ENCODE peak calls at places on chromosomes 1 and 21, in ten cellular contexts. O is vagina, L is tibial artery, B is upper lobe of right lung, T is transverse colon, J is left lung, U is A549, N is body of pancreas, C is mesendoderm, H is Karpas-422. I is an unnamed sample. For H3K4me1, the result is how much of the 10 kb centered on the place peaks cover.

GRCh38 chr21:44530221-44530902 is 9.6 kb downstream of the KRTAP10-1 start:
- DNase-seq in N (no peak), H (no peak), T (no peak), C (no peak), B (no peak), U (no peak), L (no peak), J (no peak), O (no peak), I (no peak)

GRCh38 chr1:147599362-147600118 is 58.2 kb downstream of the BCL9 start:
- DNase-seq in T (peak), N (peak), H (peak), O (peak), C (peak), L (peak), U (peak), J (peak), B (peak), I (peak)

GRCh38 chr1:225896937-225897549 is 8.1 kb upstream of the LEFTY1 start:
- DNase-seq in H (no peak), N (peak), O (no peak), U (peak), L (no peak), B (no peak), J (no peak), C (peak), T (peak), I (peak)

GRCh38 chr1:115458426-115459114 is 120.5 kb upstream of the NGF start:
- DNase-seq in N (no peak), O (no peak), C (no peak), L (no peak), U (no peak), J (no peak), B (no peak), T (no peak), H (no peak), I (no peak)

GRCh38 chr1:85102479-85102878 is 54.2 kb upstream of the MCOLN3 start:
- DNase-seq in N (no peak), T (no peak), C (no peak), B (no peak), L (no peak), H (no peak), O (no peak), U (no peak), J (no peak), I (no peak)

GRCh38 chr1:15213333-15213732 is 33.7 kb upstream of the FHAD1 start:
- DNase-seq in N (no peak), L (no peak), U (no peak), C (no peak), H (no peak), T (no peak), O (no peak), J (no peak), B (peak), I (no peak)

GRCh38 chr1:32363713-32364112 is 1.4 kb downstream of the TSSK3 start:
- DNase-seq in C (no peak), T (no peak), B (peak), H (no peak), L (no peak), N (no peak), U (no peak), J (peak), O (no peak), I (no peak)

GRCh38 chr1:41487729-41488598 is 3.5 kb upstream of the EDN2 start:
- DNase-seq in L (no peak), B (no peak), T (no peak), H (no peak), N (no peak), O (no peak), C (no peak), J (no peak), U (no peak), I (no peak)

GRCh38 chr21:25283720-25284119 is 323.6 kb downstream of the MRPL39 start:
- DNase-seq in J (no peak), L (no peak), N (peak), T (no peak), B (no peak), U (peak), C (peak), O (no peak), H (peak), I (no peak)

GRCh38 chr1:147634645-147635044 is 35.7 kb downstream of the ACP6 start:
- DNase-seq in B (no peak), N (no peak), L (no peak), C (no peak), O (no peak), T (no peak), H (no peak), U (no peak), J (no peak), I (no peak)

GRCh38 chr1:146036990-146037646 is 15.6 kb upstream of the HJV start:
- DNase-seq in J (peak), U (peak), N (peak), C (peak), B (peak), T (peak), H (peak), O (no peak), L (peak), I (peak)

GRCh38 chr1:29511436-29511835 is 275.1 kb downstream of the PTPRU start:
- DNase-seq in T (no peak), C (no peak), J (no peak), H (no peak), L (no peak), B (no peak), U (no peak), N (no peak), O (no peak), I (no peak)

GRCh38 chr1:111032295-111032897 is 68.7 kb upstream of the LRIF1 start:
- DNase-seq in J (no peak), B (no peak), U (peak), N (peak), L (no peak), C (peak), T (peak), O (no peak), H (peak), I (no peak)

GRCh38 chr1:203408485-203409229 is 57.7 kb upstream of the FMOD start:
- DNase-seq in C (peak), N (peak), T (peak), J (peak), B (no peak), L (peak), U (peak), O (peak), H (peak), I (peak)

GRCh38 chr1:93499533-93499932 is 51.6 kb downstream of the FNBP1L start:
- DNase-seq in U (no peak), L (no peak), B (no peak), O (no peak), H (no peak), T (no peak), N (no peak), C (no peak), J (no peak), I (no peak)

GRCh38 chr1:201790261-201790660 is 38.7 kb upstream of the IPO9 start:
- DNase-seq in L (peak), C (no peak), T (no peak), N (peak), J (no peak), B (no peak), H (no peak), U (no peak), O (no peak), I (peak)
- H3K4me1 ChIP-seq in L (under half), C (under half), T (under half), N (under half), J (under half), B (under half), H (under half), U (under half), O (half or more), I (under half)

GRCh38 chr1:184068354-184068753 is 16.8 kb downstream of the TSEN15 start:
- DNase-seq in U (no peak), B (no peak), C (peak), N (no peak), O (no peak), J (no peak), T (no peak), H (no peak), L (no peak), I (no peak)
- H3K27ac ChIP-seq in U (no peak), B (no peak), C (no peak), N (no peak), O (no peak), J (no peak), T (no peak), H (no peak), L (no peak), I (no peak)

DNA sequence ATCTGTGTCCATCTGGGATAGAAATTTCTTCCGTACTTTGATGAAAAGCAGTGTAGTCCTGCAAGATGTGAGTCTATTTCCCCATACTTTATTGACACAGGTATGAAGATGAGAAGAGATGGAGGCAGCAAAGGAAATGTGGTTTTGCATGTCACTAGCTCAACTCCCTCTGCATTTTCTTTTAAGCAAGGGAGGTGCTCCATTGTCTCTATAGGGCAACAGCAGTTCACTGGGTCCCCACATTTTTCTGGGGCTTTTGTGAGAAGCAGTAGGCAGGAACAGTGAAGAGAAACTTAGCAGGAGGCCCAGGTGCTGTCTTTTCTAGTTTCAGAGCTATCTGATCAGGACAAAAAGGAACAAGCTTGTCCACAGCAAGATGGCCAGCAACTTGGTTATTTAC is 37.1 kb downstream of the C21orf91 start:
- DNase-seq in U (no peak), N (no peak), B (no peak), T (no peak), O (no peak), C (no peak), L (no peak), H (no peak), J (no peak), I (no peak)
- H3K4me3 ChIP-seq in U (no peak), N (no peak), B (no peak), T (no peak), O (no peak), C (no peak), L (no peak), H (no peak), J (no peak), I (no peak)

DNA sequence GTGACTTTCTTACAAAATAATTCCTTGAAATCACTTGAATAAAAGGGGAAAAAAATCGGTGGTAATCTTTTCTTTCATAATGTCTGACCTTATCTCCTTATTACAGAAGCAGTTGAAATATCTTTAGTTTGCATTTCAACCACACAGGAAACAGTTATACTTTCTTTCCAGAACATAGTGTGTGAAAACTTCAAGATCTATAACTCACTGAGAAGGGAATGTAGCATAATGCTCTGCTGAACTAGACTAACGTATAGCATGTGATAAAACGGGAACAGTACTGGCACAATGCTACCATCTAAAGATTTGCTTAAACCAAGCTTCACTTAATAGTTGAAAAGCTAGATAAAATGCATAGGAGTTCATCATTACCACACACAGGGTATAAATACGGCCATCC is 45.0 kb downstream of the VAV3 start:
- DNase-seq in U (no peak), O (no peak), N (no peak), H (no peak), C (no peak), J (no peak), T (no peak), B (no peak), L (no peak), I (no peak)
- H3K4me1 ChIP-seq in U (under half), O (under half), N (under half), H (under half), C (under half), J (under half), T (under half), B (under half), L (under half), I (under half)